ENCODE peak calls at places on chromosome 4, in eight cellular contexts. F, R, Z, J, B, K, G and U are unnamed samples.

GRCh38 chr4:27921236-27921635 is 1060.6 kb downstream of the STIM2 start:
- DNase-seq in F (no peak), R (no peak), Z (no peak), J (no peak), B (no peak), K (no peak), G (peak), U (no peak)

GRCh38 chr4:40173470-40173875 is 23.4 kb upstream of the RHOH start:
- DNase-seq in F (no peak), R (no peak), Z (no peak), J (no peak), B (no peak), K (no peak), G (no peak), U (no peak)

GRCh38 chr4:13430834-13431568 is 53.1 kb downstream of the RAB28 start:
- DNase-seq in F (peak), R (no peak), Z (no peak), J (no peak), B (no peak), K (no peak), G (no peak), U (no peak)

GRCh38 chr4:105637409-105638258 is 70.9 kb downstream of the INTS12 start:
- DNase-seq in F (no peak), R (peak), Z (peak), J (peak), B (peak), K (peak), G (peak), U (no peak)

GRCh38 chr4:189092596-189092995 is 848.1 kb upstream of the FRG1 start:
- DNase-seq in F (no peak), R (no peak), Z (no peak), J (no peak), B (no peak), K (no peak), G (peak), U (peak)

GRCh38 chr4:172674811-172675210 is 493.8 kb upstream of the GALNT7 start:
- DNase-seq in F (no peak), R (no peak), Z (no peak), J (no peak), B (no peak), K (no peak), G (no peak), U (no peak)

GRCh38 chr4:90824266-90825167 is 697.3 kb downstream of the CCSER1 start:
- DNase-seq in F (no peak), R (no peak), Z (no peak), J (no peak), B (no peak), K (no peak), G (no peak), U (no peak)

GRCh38 chr4:80215449-80216052 is 18.2 kb downstream of the PRDM8 start:
- DNase-seq in F (no peak), R (no peak), Z (no peak), J (peak), B (no peak), K (no peak), G (peak), U (no peak)

GRCh38 chr4:92122911-92123310 is 180.9 kb upstream of the GRID2 start:
- DNase-seq in F (no peak), R (no peak), Z (no peak), J (no peak), B (no peak), K (no peak), G (no peak), U (no peak)

GRCh38 chr4:3765271-3766206 is 646 bp upstream of the ADRA2C start:
- DNase-seq in F (peak), R (no peak), Z (peak), J (peak), B (no peak), K (no peak), G (peak), U (peak)

GRCh38 chr4:40916880-40917279 is 167.1 kb downstream of the NSUN7 start:
- DNase-seq in F (peak), R (peak), Z (peak), J (peak), B (no peak), K (no peak), G (no peak), U (peak)

GRCh38 chr4:137267024-137267423 is 265.3 kb downstream of the PCDH18 start:
- DNase-seq in F (no peak), R (no peak), Z (no peak), J (no peak), B (no peak), K (no peak), G (peak), U (no peak)

GRCh38 chr4:184148871-184149637 is 68.6 kb downstream of the ENPP6 start:
- DNase-seq in F (no peak), R (no peak), Z (no peak), J (no peak), B (no peak), K (no peak), G (no peak), U (no peak)

GRCh38 chr4:117817316-117817715 is 217.0 kb upstream of the NDST3 start:
- DNase-seq in F (no peak), R (no peak), Z (no peak), J (no peak), B (no peak), K (no peak), G (peak), U (no peak)

GRCh38 chr4:156388826-156389225 is 435.2 kb upstream of the CTSO start:
- DNase-seq in F (no peak), R (no peak), Z (no peak), J (no peak), B (no peak), K (no peak), G (peak), U (no peak)

GRCh38 chr4:52659016-52659721 is at the start of gene USP46:
- DNase-seq in F (peak), R (peak), Z (peak), J (peak), B (peak), K (peak), G (peak), U (peak)

GRCh38 chr4:42865572-42866189 is 26.8 kb upstream of the GRXCR1 start:
- DNase-seq in F (peak), R (no peak), Z (no peak), J (peak), B (no peak), K (no peak), G (peak), U (peak)

GRCh38 chr4:142091085-142091513 is 454.7 kb downstream of the IL15 start:
- DNase-seq in F (no peak), R (no peak), Z (no peak), J (no peak), B (no peak), K (peak), G (peak), U (no peak)

GRCh38 chr4:3436048-3436797 is 5.5 kb upstream of the HGFAC start:
- DNase-seq in F (no peak), R (no peak), Z (peak), J (no peak), B (no peak), K (no peak), G (no peak), U (no peak)

GRCh38 chr4:1200425-1201035 is 28.1 kb upstream of the SPON2 start:
- DNase-seq in F (peak), R (peak), Z (peak), J (no peak), B (no peak), K (peak), G (peak), U (no peak)

GRCh38 chr4:77593993-77594392 is 11.6 kb upstream of the CXCL13 start:
- DNase-seq in F (no peak), R (no peak), Z (no peak), J (no peak), B (no peak), K (no peak), G (no peak), U (no peak)

GRCh38 chr4:122584517-122584916 is 36.3 kb downstream of the IL21 start:
- DNase-seq in F (no peak), R (no peak), Z (no peak), J (no peak), B (no peak), K (no peak), G (peak), U (no peak)

GRCh38 chr4:115664285-115664684 is 550.9 kb upstream of the NDST4 start:
- DNase-seq in F (peak), R (no peak), Z (no peak), J (no peak), B (no peak), K (no peak), G (no peak), U (no peak)

GRCh38 chr4:95095352-95095974 is 337.7 kb downstream of the BMPR1B start:
- DNase-seq in F (no peak), R (no peak), Z (no peak), J (peak), B (no peak), K (no peak), G (peak), U (peak)

DNA sequence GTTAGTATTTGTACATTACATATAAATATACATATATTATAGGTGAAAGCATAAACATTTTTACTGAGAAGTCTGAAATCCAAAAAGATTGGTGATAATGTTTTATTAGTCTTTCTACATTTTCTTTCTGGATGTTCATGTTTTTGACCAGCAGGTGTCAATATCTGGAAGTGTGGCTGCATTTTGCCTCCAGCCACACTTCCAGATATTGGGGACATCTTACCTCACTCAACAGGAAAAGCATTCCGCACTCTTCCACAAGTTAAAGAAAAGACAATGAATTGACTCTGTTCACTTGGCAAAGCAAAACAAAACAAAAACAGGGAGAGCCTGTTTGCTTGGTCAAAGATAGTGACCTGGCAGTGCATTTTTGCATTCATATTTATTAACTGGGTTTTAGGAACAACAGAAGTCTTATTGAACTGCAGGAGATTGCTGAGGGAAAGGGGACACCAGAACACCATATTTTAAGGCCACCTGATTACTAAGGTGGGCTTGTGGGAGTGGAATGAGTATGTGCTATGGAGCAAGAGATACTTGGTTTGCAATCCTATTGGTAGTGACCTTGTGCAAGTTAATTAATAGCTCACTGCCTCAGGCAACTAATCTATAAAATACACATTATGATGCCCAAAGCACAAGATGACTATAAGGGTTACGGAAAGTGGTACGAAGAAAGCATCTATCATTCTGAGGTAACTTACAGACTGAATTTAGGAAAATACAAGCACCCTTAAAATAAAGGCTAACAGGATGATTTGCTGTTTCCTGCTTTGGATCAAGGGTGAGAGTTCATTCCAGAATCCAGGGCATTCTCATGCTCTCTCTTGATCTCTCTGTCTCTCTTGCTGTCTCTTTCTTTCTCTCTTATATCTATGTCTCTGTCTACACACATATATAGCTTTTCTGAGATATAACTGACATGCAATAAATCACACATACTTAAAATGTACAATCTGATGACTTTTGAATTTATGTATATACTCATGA is 389.9 kb upstream of the EMCN start:
- DNase-seq in F (no peak), R (no peak), Z (no peak), J (no peak), B (no peak), K (peak), G (peak), U (peak)
- TF ChIP-seq CTCF in F (peak), R (peak), Z (peak), J (peak), B (peak), K (peak), G (peak), U (no peak)

GRCh38 chr4:169115897-169116254 is 105.8 kb upstream of the CBR4 start:
- DNase-seq in F (peak), R (peak), Z (no peak), J (peak), B (no peak), K (no peak), G (peak), U (peak)
- TF ChIP-seq CTCF in F (peak), R (no peak), Z (no peak), J (peak), B (no peak), K (no peak), G (peak), U (no peak)

DNA sequence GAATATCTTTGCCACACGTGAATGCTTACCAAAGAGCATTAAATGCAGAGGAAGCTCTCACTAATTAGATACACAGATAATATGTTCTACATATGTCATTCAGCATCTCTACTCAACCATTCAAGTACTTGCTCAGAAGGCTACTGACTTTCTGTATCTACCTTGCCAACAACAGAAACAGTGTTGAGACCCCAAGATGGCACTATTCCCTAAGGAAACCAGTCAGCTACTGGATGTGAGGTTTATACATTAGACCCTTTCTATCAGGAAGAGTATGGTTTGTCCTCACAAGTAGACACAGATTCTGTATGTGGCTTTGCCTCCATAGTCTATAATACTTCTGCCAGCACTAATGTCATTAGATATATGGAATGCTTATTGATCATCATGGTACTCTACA is 443.9 kb upstream of the INTU start:
- DNase-seq in F (peak), R (no peak), Z (no peak), J (peak), B (no peak), K (no peak), G (peak), U (no peak)
- TF ChIP-seq CTCF in F (peak), R (no peak), Z (no peak), J (no peak), B (peak), K (no peak), G (peak), U (no peak)

DNA sequence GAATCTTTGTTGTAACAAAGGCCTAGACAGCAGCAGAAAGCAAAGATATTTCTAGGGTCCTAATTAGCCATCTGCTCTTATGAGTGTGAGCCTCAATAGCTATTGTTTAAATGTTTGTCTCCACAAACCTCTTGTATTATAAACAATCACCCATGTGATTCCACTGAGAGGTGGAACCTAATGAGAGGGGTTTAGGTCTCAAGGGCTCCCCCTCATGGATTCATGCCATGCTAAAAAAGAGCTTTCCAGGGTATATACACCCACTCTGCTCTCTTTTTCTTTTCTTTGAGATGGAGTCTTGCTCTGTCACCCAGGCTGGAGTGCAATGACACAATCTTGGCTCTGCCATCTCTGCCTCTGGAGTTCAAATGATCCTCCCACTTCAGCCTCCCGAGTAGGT is 42.1 kb downstream of the TRIM61 start:
- DNase-seq in F (peak), R (no peak), Z (no peak), J (no peak), B (no peak), K (no peak), G (no peak), U (peak)
- TF ChIP-seq CTCF in F (peak), R (no peak), Z (no peak), J (no peak), B (no peak), K (no peak), G (no peak), U (no peak)

GRCh38 chr4:86627736-86628135 is 33.6 kb downstream of the PTPN13 start:
- DNase-seq in F (no peak), R (no peak), Z (no peak), J (no peak), B (no peak), K (no peak), G (no peak), U (no peak)
- TF ChIP-seq CTCF in F (no peak), R (no peak), Z (no peak), J (no peak), B (no peak), K (no peak), G (no peak), U (no peak)

GRCh38 chr4:6674500-6675149 is 19.1 kb upstream of the S100P start:
- DNase-seq in F (peak), R (no peak), Z (peak), J (peak), B (no peak), K (no peak), G (peak), U (peak)
- TF ChIP-seq CTCF in F (peak), R (peak), Z (peak), J (peak), B (peak), K (no peak), G (peak), U (peak)

DNA sequence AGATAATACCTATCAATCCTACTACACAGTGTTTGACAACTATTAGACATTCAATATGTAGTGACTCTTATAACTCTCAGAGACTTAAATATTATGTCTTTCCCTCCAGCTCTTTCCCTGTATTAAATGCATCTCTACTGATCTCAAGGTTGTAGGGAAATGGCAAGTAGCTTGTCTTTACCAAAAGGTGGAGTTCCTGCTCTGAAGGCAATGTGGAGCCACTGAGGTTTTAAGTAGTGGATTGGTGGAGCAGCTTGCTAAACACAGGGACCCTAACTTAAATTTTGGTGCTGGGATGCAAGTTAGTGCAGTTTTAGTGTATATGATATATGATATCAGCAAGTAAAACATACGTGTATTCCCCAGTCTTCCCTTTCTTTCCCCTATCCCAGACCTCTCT is 13.1 kb downstream of the FNIP2 start:
- DNase-seq in F (no peak), R (no peak), Z (no peak), J (peak), B (no peak), K (no peak), G (no peak), U (no peak)
- TF ChIP-seq CTCF in F (peak), R (no peak), Z (no peak), J (no peak), B (no peak), K (no peak), G (no peak), U (no peak)

DNA sequence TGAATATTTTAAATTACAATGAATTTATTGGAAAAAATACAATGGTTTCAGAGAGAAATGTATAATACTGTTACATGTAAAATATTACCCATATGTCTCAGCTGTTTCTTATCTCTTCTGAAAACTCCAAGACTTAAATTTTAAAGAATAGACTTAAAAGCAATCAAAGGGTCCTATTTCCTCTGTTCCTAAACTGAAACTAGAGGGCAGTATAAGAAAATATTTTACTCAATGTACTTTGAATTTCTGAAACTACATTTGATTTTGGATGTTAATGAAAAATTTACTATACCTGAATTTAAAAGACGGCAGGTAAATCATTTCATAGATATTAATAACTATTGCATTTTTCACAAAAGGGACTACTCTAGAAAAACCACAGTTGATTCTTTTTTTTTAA is 200.2 kb downstream of the LRBA start:
- DNase-seq in F (no peak), R (no peak), Z (no peak), J (no peak), B (no peak), K (no peak), G (no peak), U (no peak)
- TF ChIP-seq CTCF in F (peak), R (no peak), Z (no peak), J (peak), B (no peak), K (no peak), G (peak), U (no peak)